ENCODE peak calls at places on chromosomes 13 and 19, in six cellular contexts. V, R, O, L, T and I are unnamed samples.

GRCh38 chr13:103394670-103395069 is 328.5 kb upstream of the SLC10A2 start:
- DNase-seq in T (no peak), R (no peak), O (no peak), L (no peak), V (no peak), I (no peak)

GRCh38 chr13:108176685-108177274 is 38.6 kb downstream of the LIG4 start:
- DNase-seq in V (no peak), T (peak), L (peak), O (peak), R (peak), I (peak)

GRCh38 chr13:35470671-35471465 is 5.6 kb downstream of the MAB21L1 start:
- DNase-seq in V (peak), R (peak), L (peak), O (no peak), T (peak), I (no peak)

GRCh38 chr19:1206063-1206732 is 620 bp downstream of the STK11 start:
- DNase-seq in O (no peak), T (no peak), V (no peak), R (peak), L (peak), I (no peak)

GRCh38 chr19:58203814-58204475 is 21.1 kb downstream of the ZNF274 start:
- DNase-seq in R (no peak), T (peak), V (no peak), L (no peak), O (no peak), I (no peak)

GRCh38 chr19:30908262-30908771 is 440.9 kb downstream of the TSHZ3 start:
- DNase-seq in V (no peak), O (no peak), R (no peak), T (no peak), L (no peak), I (no peak)

GRCh38 chr19:38869836-38870607 is 8.1 kb downstream of the RINL start:
- DNase-seq in T (peak), L (peak), V (peak), R (peak), O (no peak), I (peak)

GRCh38 chr13:97256343-97256783 is 34.2 kb downstream of the MBNL2 start:
- DNase-seq in O (peak), L (peak), T (peak), R (no peak), V (no peak), I (no peak)

GRCh38 chr19:18322318-18322758 is 538 bp downstream of the LSM4 start:
- DNase-seq in O (peak), T (peak), R (peak), V (no peak), L (peak), I (peak)

GRCh38 chr13:49253310-49253709 is 5.6 kb downstream of the CDADC1 start:
- DNase-seq in R (no peak), L (no peak), O (no peak), V (no peak), T (no peak), I (no peak)

GRCh38 chr19:48896191-48896720 is 2.3 kb downstream of the TULP2 start:
- DNase-seq in R (peak), V (peak), T (peak), O (no peak), L (peak), I (peak)

GRCh38 chr19:38304352-38304865 is 358 bp downstream of the C19orf33 start:
- DNase-seq in O (no peak), V (no peak), T (no peak), L (no peak), R (no peak), I (no peak)

GRCh38 chr19:51158474-51159129 is 16.5 kb downstream of the SIGLEC7 start:
- DNase-seq in V (peak), O (peak), L (peak), T (peak), R (peak), I (peak)

GRCh38 chr19:17716309-17716929 is 2.9 kb upstream of the MAP1S start:
- DNase-seq in R (no peak), T (no peak), V (no peak), L (no peak), O (no peak), I (no peak)

GRCh38 chr13:98480915-98481510 is 95.9 kb downstream of the STK24 start:
- DNase-seq in L (no peak), V (no peak), R (no peak), T (peak), O (no peak), I (no peak)

GRCh38 chr13:38687246-38688229 is 661 bp downstream of the FREM2 start:
- DNase-seq in T (peak), O (no peak), V (no peak), L (peak), R (peak), I (peak)

GRCh38 chr13:31987535-31988170 is 43.9 kb upstream of the FRY start:
- DNase-seq in L (no peak), R (no peak), O (no peak), V (no peak), T (peak), I (no peak)

GRCh38 chr13:65966991-65967451 is 1263.1 kb downstream of the PCDH9 start:
- DNase-seq in O (peak), L (peak), V (no peak), T (peak), R (peak), I (peak)

GRCh38 chr13:43348397-43348796 is 325.0 kb downstream of the DNAJC15 start:
- DNase-seq in L (no peak), T (peak), O (peak), V (no peak), R (no peak), I (no peak)

GRCh38 chr13:46516624-46517318 is 36.2 kb upstream of the LRCH1 start:
- DNase-seq in V (no peak), L (peak), O (no peak), T (peak), R (peak), I (peak)

GRCh38 chr19:39138221-39139211 is 12.9 kb downstream of the PAK4 start:
- DNase-seq in O (no peak), L (no peak), R (no peak), T (no peak), V (no peak), I (no peak)

GRCh38 chr19:1104452-1105216 is 840 bp downstream of the GPX4 start:
- DNase-seq in T (peak), O (peak), V (peak), R (peak), L (peak), I (peak)

GRCh38 chr13:20391597-20392452 is 133.8 kb downstream of the CRYL1 start:
- DNase-seq in R (peak), L (no peak), O (peak), T (no peak), V (no peak), I (peak)

GRCh38 chr13:51455532-51455931 is 2.7 kb upstream of the INTS6 start:
- DNase-seq in T (no peak), L (no peak), V (no peak), R (no peak), O (no peak), I (no peak)

GRCh38 chr13:81872581-81872980 is 1531.7 kb upstream of the SPRY2 start:
- DNase-seq in O (peak), T (no peak), V (no peak), R (peak), L (peak), I (peak)

GRCh38 chr19:1012334-1012733 is 8.6 kb downstream of the TMEM259 start:
- DNase-seq in T (no peak), L (no peak), O (no peak), V (no peak), R (no peak), I (no peak)

GRCh38 chr13:32031815-32032345 is 306 bp downstream of the FRY start:
- DNase-seq in T (no peak), O (no peak), R (no peak), L (no peak), V (no peak), I (no peak)

GRCh38 chr13:23506821-23507210 is 63.4 kb upstream of the TNFRSF19 start:
- DNase-seq in R (no peak), T (peak), V (no peak), L (peak), O (peak), I (no peak)

GRCh38 chr13:33218426-33218825 is 67.1 kb downstream of the STARD13 start:
- DNase-seq in R (no peak), O (peak), T (no peak), V (no peak), L (no peak), I (no peak)

GRCh38 chr19:51029718-51030117 is 3.3 kb upstream of the KLK11 start:
- DNase-seq in O (no peak), L (no peak), T (no peak), R (no peak), V (no peak), I (peak)

GRCh38 chr13:114105351-114106225 is 26.8 kb downstream of the RASA3 start:
- DNase-seq in R (no peak), T (no peak), O (no peak), V (peak), L (no peak), I (no peak)

GRCh38 chr13:31967155-31967554 is 64.4 kb upstream of the FRY start:
- DNase-seq in V (no peak), O (no peak), T (no peak), R (no peak), L (no peak), I (no peak)

GRCh38 chr19:58229255-58229639 is 533 bp downstream of the ZNF544 start:
- DNase-seq in R (peak), T (peak), V (no peak), O (peak), L (peak), I (peak)

GRCh38 chr13:79445968-79446645 is 34.8 kb upstream of the NDFIP2 start:
- DNase-seq in T (no peak), O (no peak), L (no peak), V (no peak), R (peak), I (no peak)

GRCh38 chr19:35931874-35932202 is 4.3 kb upstream of the LRFN3 start:
- DNase-seq in O (no peak), R (no peak), T (no peak), V (no peak), L (no peak), I (no peak)
- TF ChIP-seq CTCF in O (no peak), R (no peak), T (no peak), V (no peak), L (no peak), I (peak)

GRCh38 chr19:42293539-42293938 is 8.4 kb upstream of the PRR19 start:
- DNase-seq in T (no peak), V (no peak), L (no peak), O (no peak), R (peak), I (no peak)
- TF ChIP-seq CTCF in T (no peak), V (no peak), L (peak), O (no peak), R (no peak), I (peak)

DNA sequence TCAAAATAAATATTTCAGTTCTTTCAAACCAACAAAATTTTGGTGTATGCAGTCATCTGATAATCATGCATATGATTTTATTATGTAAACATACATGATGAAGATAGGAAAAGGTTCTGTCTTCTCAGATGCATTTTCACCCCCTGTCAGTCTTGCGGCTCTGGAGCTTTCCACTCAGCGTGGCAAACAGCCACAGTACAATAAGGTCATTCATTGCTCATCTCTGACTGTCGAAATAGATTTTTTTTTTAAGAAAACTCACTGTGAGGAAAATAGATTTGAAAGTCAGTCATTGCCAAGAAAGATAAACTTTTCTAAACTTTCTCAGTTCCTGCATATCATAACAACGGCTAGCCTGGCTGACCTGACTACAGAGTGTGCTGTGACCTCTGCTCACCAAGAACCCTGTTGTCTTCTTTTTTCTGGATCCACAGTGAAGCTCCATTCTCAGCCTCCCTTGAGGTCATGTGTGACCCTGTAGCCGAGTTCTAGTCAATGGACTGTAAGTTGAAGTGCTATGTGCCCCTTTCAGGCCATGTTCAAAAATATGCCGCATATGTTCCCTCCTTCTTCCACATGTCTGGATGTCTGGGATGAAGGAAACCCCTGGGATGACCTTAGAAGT is 519.6 kb downstream of the KLF5 start:
- DNase-seq in L (no peak), V (no peak), R (no peak), O (no peak), T (peak), I (no peak)
- TF ChIP-seq CTCF in L (no peak), V (no peak), R (no peak), O (no peak), T (no peak), I (no peak)

GRCh38 chr13:76680112-76680511 is 206.1 kb downstream of the KCTD12 start:
- DNase-seq in O (no peak), L (no peak), V (no peak), R (no peak), T (no peak), I (no peak)
- TF ChIP-seq CTCF in O (no peak), L (no peak), V (no peak), R (no peak), T (no peak), I (no peak)

DNA sequence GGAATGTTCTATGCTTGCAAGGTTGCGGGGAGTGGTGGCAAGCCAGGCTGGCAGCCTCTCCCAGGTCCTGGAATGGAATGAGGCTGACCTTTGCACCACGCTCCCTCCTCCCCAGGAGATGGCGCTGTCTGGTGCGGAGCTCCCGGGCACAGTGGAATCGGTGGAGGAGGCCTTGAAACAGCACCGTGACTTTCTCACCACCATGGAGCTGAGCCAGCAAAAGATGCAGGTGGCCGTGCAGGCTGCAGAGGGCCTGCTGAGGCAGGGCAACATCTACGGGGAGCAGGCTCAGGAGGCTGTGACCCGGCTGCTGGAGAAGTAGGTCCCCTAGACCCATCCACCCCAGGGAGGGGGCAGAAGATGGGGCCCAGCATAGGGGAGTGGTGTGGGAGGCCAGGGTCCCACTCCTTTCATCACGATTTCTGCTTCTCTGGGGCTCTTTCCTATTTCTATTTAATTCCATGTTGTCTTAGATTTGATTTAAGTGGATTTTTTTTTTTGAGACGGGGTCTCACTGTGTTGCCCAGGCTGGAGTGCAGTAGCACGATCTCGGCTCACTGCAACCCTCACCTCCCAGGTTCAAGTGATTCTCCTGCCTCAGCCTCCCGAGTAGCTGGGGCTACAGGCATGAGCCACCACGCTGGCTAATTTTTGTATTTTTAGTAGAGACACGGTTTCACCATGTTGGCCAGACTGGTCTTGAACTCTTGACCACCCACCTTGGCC is 53.2 kb upstream of the SHKBP1 start:
- DNase-seq in O (peak), V (peak), L (peak), R (peak), T (peak), I (peak)
- TF ChIP-seq CTCF in O (peak), V (peak), L (peak), R (peak), T (peak), I (peak)

GRCh38 chr13:112062047-112062618 is 4.8 kb upstream of the SOX1 start:
- DNase-seq in T (no peak), R (peak), O (no peak), V (no peak), L (no peak), I (no peak)

GRCh38 chr13:112063807-112064206 is 3.1 kb upstream of the SOX1 start:
- DNase-seq in T (no peak), O (no peak), R (no peak), L (no peak), V (no peak), I (no peak)

GRCh38 chr13:112061367-112062046 is 5.4 kb upstream of the SOX1 start:
- DNase-seq in R (peak), T (no peak), O (no peak), L (no peak), V (no peak), I (no peak)

GRCh38 chr13:112063309-112063626 is 3.7 kb upstream of the SOX1 start:
- DNase-seq in R (no peak), O (no peak), V (no peak), L (no peak), T (no peak), I (no peak)

GRCh38 chr13:112062619-112063308 is 4.2 kb upstream of the SOX1 start:
- DNase-seq in V (no peak), T (no peak), O (no peak), R (peak), L (no peak), I (no peak)
- TF ChIP-seq CTCF in V (peak), T (no peak), O (no peak), R (peak), L (peak), I (no peak)

GRCh38 chr13:107121793-107122192 is 553.9 kb upstream of the ARGLU1 start:
- DNase-seq in T (no peak), O (no peak), V (no peak), R (no peak), L (no peak), I (no peak)
- TF ChIP-seq CTCF in T (no peak), O (no peak), V (no peak), R (no peak), L (no peak), I (no peak)

GRCh38 chr19:6753178-6754031 is 13.8 kb downstream of the SH2D3A start:
- DNase-seq in V (peak), O (peak), L (peak), T (peak), R (peak), I (peak)
- TF ChIP-seq CTCF in V (peak), O (no peak), L (peak), T (peak), R (peak), I (peak)